ENCODE peak calls at places on chromosomes 7 and 10, in four cellular contexts. B is naive B cell, M is substantia nigra, F is lung microvascular endothelial cell. D is an unnamed sample.

GRCh38 chr10:126734015-126734414 is 63.5 kb upstream of the C10orf90 start:
- DNase-seq in F (no peak), B (no peak), M (no peak), D (no peak)

GRCh38 chr7:140506788-140507464 is 27.6 kb upstream of the MKRN1 start:
- DNase-seq in M (no peak), B (no peak), F (no peak), D (no peak)

GRCh38 chr7:156473476-156474240 is 166.9 kb upstream of the RNF32 start:
- DNase-seq in M (no peak), F (peak), B (no peak), D (peak)

GRCh38 chr10:102815790-102816549 is 21.2 kb downstream of the CYP17A1 start:
- DNase-seq in F (peak), B (no peak), M (no peak), D (peak)

GRCh38 chr10:77533887-77534278 is 103.7 kb downstream of the KCNMA1 start:
- DNase-seq in B (no peak), F (no peak), M (no peak), D (no peak)

GRCh38 chr7:112224186-112224585 is 17.7 kb downstream of the ZNF277 start:
- DNase-seq in M (no peak), B (no peak), F (no peak), D (no peak)

GRCh38 chr10:649798-650690 is 39.4 kb downstream of the DIP2C start:
- DNase-seq in M (no peak), F (peak), B (no peak), D (no peak)

GRCh38 chr10:72736176-72736795 is 44.3 kb downstream of the MCU start:
- DNase-seq in B (no peak), F (peak), M (no peak), D (no peak)

GRCh38 chr10:90884414-90884813 is 12.6 kb downstream of the RPP30 start:
- DNase-seq in M (no peak), F (no peak), B (no peak), D (no peak)

GRCh38 chr10:91493313-91493712 is 83.2 kb downstream of the HECTD2 start:
- DNase-seq in M (no peak), F (peak), B (no peak), D (no peak)

GRCh38 chr7:149822353-149822943 is 15.7 kb upstream of the ZNF862 start:
- DNase-seq in F (no peak), M (no peak), B (no peak), D (no peak)

D was measured in hippocampal formation.